ENCODE peak calls at places on chromosomes 5 and 9, in eight cellular contexts. One of them, this sample, is unnamed.

GRCh38 chr9:22454021-22454420 is 7.4 kb downstream of the DMRTA1 start:
- DNase-seq in HCT116: no peak
- DNase-seq in stomach: no peak
- DNase-seq in osteoblast: no peak
- DNase-seq in breast epithelium: no peak
- DNase-seq in AG04450: no peak
- DNase-seq in brain microvascular endothelial cell: no peak
- DNase-seq in HL-60: no peak
- DNase-seq in this sample: no peak

GRCh38 chr9:93452710-93453046 is 703 bp downstream of the FAM120AOS start:
- DNase-seq in HCT116: no peak
- DNase-seq in stomach: peak
- DNase-seq in osteoblast: no peak
- DNase-seq in breast epithelium: no peak
- DNase-seq in AG04450: no peak
- DNase-seq in brain microvascular endothelial cell: no peak
- DNase-seq in HL-60: no peak
- DNase-seq in this sample: no peak

GRCh38 chr9:90871327-90871935 is 69.8 kb downstream of the SYK start:
- DNase-seq in HCT116: no peak
- DNase-seq in stomach: no peak
- DNase-seq in osteoblast: no peak
- DNase-seq in breast epithelium: no peak
- DNase-seq in AG04450: no peak
- DNase-seq in brain microvascular endothelial cell: no peak
- DNase-seq in HL-60: no peak
- DNase-seq in this sample: no peak

GRCh38 chr5:132498152-132498551 is 7.6 kb upstream of the IRF1 start:
- DNase-seq in HCT116: no peak
- DNase-seq in stomach: peak
- DNase-seq in osteoblast: peak
- DNase-seq in breast epithelium: no peak
- DNase-seq in AG04450: no peak
- DNase-seq in brain microvascular endothelial cell: no peak
- DNase-seq in HL-60: no peak
- DNase-seq in this sample: peak

GRCh38 chr5:172530835-172531703 is 76.7 kb upstream of the SH3PXD2B start:
- DNase-seq in HCT116: no peak
- DNase-seq in stomach: no peak
- DNase-seq in osteoblast: no peak
- DNase-seq in breast epithelium: no peak
- DNase-seq in AG04450: no peak
- DNase-seq in brain microvascular endothelial cell: no peak
- DNase-seq in HL-60: no peak
- DNase-seq in this sample: peak

GRCh38 chr5:1755321-1755949 is 44.2 kb downstream of the MRPL36 start:
- DNase-seq in HCT116: no peak
- DNase-seq in stomach: peak
- DNase-seq in osteoblast: peak
- DNase-seq in breast epithelium: peak
- DNase-seq in AG04450: no peak
- DNase-seq in brain microvascular endothelial cell: no peak
- DNase-seq in HL-60: no peak
- DNase-seq in this sample: peak

GRCh38 chr9:35729700-35730485 is 2.1 kb downstream of the TLN1 start:
- DNase-seq in HCT116: peak
- DNase-seq in stomach: peak
- DNase-seq in osteoblast: peak
- DNase-seq in breast epithelium: no peak
- DNase-seq in AG04450: peak
- DNase-seq in brain microvascular endothelial cell: peak
- DNase-seq in HL-60: peak
- DNase-seq in this sample: no peak

GRCh38 chr9:134065720-134066419 is 2.0 kb downstream of the BRD3 start:
- DNase-seq in HCT116: no peak
- DNase-seq in stomach: peak
- DNase-seq in osteoblast: peak
- DNase-seq in breast epithelium: peak
- DNase-seq in AG04450: no peak
- DNase-seq in brain microvascular endothelial cell: peak
- DNase-seq in HL-60: peak
- DNase-seq in this sample: peak

GRCh38 chr5:145225529-145225928 is 609.6 kb downstream of the PRELID2 start:
- DNase-seq in HCT116: no peak
- DNase-seq in stomach: no peak
- DNase-seq in osteoblast: no peak
- DNase-seq in breast epithelium: no peak
- DNase-seq in AG04450: no peak
- DNase-seq in brain microvascular endothelial cell: no peak
- DNase-seq in HL-60: no peak
- DNase-seq in this sample: no peak

GRCh38 chr5:175418252-175418651 is 25.7 kb downstream of the DRD1 start:
- DNase-seq in HCT116: peak
- DNase-seq in stomach: no peak
- DNase-seq in osteoblast: no peak
- DNase-seq in breast epithelium: no peak
- DNase-seq in AG04450: no peak
- DNase-seq in brain microvascular endothelial cell: no peak
- DNase-seq in HL-60: no peak
- DNase-seq in this sample: no peak

GRCh38 chr5:75108515-75108914 is 56.2 kb upstream of the GCNT4 start:
- DNase-seq in HCT116: no peak
- DNase-seq in stomach: no peak
- DNase-seq in osteoblast: no peak
- DNase-seq in breast epithelium: no peak
- DNase-seq in AG04450: no peak
- DNase-seq in brain microvascular endothelial cell: no peak
- DNase-seq in HL-60: no peak
- DNase-seq in this sample: no peak

GRCh38 chr5:27598576-27598975 is 560.2 kb upstream of the CDH9 start:
- DNase-seq in HCT116: no peak
- DNase-seq in stomach: no peak
- DNase-seq in osteoblast: no peak
- DNase-seq in breast epithelium: no peak
- DNase-seq in AG04450: no peak
- DNase-seq in brain microvascular endothelial cell: peak
- DNase-seq in HL-60: no peak
- DNase-seq in this sample: no peak

GRCh38 chr9:37836386-37836785 is 35.8 kb downstream of the DCAF10 start:
- DNase-seq in HCT116: no peak
- DNase-seq in stomach: no peak
- DNase-seq in osteoblast: no peak
- DNase-seq in breast epithelium: no peak
- DNase-seq in AG04450: no peak
- DNase-seq in brain microvascular endothelial cell: no peak
- DNase-seq in HL-60: no peak
- DNase-seq in this sample: no peak

GRCh38 chr9:120692901-120693573 is 21.2 kb downstream of the MEGF9 start:
- DNase-seq in HCT116: no peak
- DNase-seq in stomach: no peak
- DNase-seq in osteoblast: peak
- DNase-seq in breast epithelium: no peak
- DNase-seq in AG04450: no peak
- DNase-seq in brain microvascular endothelial cell: no peak
- DNase-seq in HL-60: peak
- DNase-seq in this sample: no peak

GRCh38 chr5:44536650-44537260 is 147.5 kb upstream of the FGF10 start:
- DNase-seq in HCT116: peak
- DNase-seq in stomach: peak
- DNase-seq in osteoblast: no peak
- DNase-seq in breast epithelium: no peak
- DNase-seq in AG04450: no peak
- DNase-seq in brain microvascular endothelial cell: no peak
- DNase-seq in HL-60: peak
- DNase-seq in this sample: no peak

GRCh38 chr5:130135506-130135905 is 231.2 kb downstream of the CHSY3 start:
- DNase-seq in HCT116: no peak
- DNase-seq in stomach: no peak
- DNase-seq in osteoblast: peak
- DNase-seq in breast epithelium: no peak
- DNase-seq in AG04450: no peak
- DNase-seq in brain microvascular endothelial cell: peak
- DNase-seq in HL-60: no peak
- DNase-seq in this sample: no peak

GRCh38 chr9:94139672-94140417 is 55.6 kb downstream of the PTPDC1 start:
- DNase-seq in HCT116: peak
- DNase-seq in stomach: peak
- DNase-seq in osteoblast: peak
- DNase-seq in breast epithelium: peak
- DNase-seq in AG04450: peak
- DNase-seq in brain microvascular endothelial cell: peak
- DNase-seq in HL-60: no peak
- DNase-seq in this sample: peak

GRCh38 chr5:127312131-127312530 is 21.5 kb downstream of the MEGF10 start:
- DNase-seq in HCT116: no peak
- DNase-seq in stomach: no peak
- DNase-seq in osteoblast: no peak
- DNase-seq in breast epithelium: no peak
- DNase-seq in AG04450: no peak
- DNase-seq in brain microvascular endothelial cell: no peak
- DNase-seq in HL-60: no peak
- DNase-seq in this sample: no peak

GRCh38 chr5:142800776-142801494 is 30.8 kb downstream of the ARHGAP26 start:
- DNase-seq in HCT116: no peak
- DNase-seq in stomach: no peak
- DNase-seq in osteoblast: no peak
- DNase-seq in breast epithelium: no peak
- DNase-seq in AG04450: no peak
- DNase-seq in brain microvascular endothelial cell: no peak
- DNase-seq in HL-60: peak
- DNase-seq in this sample: no peak

GRCh38 chr9:36961568-36962360 is 72.3 kb downstream of the PAX5 start:
- DNase-seq in HCT116: no peak
- DNase-seq in stomach: no peak
- DNase-seq in osteoblast: no peak
- DNase-seq in breast epithelium: no peak
- DNase-seq in AG04450: no peak
- DNase-seq in brain microvascular endothelial cell: peak
- DNase-seq in HL-60: no peak
- DNase-seq in this sample: no peak

GRCh38 chr9:99720455-99721050 is 101.1 kb upstream of the NR4A3 start:
- DNase-seq in HCT116: no peak
- DNase-seq in stomach: no peak
- DNase-seq in osteoblast: no peak
- DNase-seq in breast epithelium: no peak
- DNase-seq in AG04450: no peak
- DNase-seq in brain microvascular endothelial cell: no peak
- DNase-seq in HL-60: peak
- DNase-seq in this sample: no peak

GRCh38 chr5:140969880-140970279 is 3.6 kb downstream of the PCDHAC2 start:
- DNase-seq in HCT116: no peak
- DNase-seq in stomach: no peak
- DNase-seq in osteoblast: no peak
- DNase-seq in breast epithelium: no peak
- DNase-seq in AG04450: no peak
- DNase-seq in brain microvascular endothelial cell: no peak
- DNase-seq in HL-60: no peak
- DNase-seq in this sample: no peak

DNA sequence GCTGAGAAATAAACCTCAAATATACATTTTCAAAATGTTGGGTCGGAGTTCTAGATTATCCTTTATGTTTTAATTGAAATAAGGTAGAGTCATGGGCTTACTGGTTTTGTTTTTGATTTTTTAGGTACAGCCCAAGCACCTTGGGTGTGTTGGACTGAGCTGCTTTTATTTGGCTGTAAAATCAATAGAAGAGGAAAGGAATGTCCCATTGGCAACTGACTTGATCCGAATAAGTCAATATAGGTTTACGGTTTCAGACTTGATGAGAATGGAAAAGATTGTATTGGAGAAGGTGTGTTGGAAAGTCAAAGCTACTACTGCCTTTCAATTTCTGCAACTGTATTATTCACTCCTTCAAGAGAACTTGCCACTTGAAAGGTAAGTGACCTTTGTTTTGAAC is 3.6 kb downstream of the CCNG1 start:
- DNase-seq in HCT116: no peak
- DNase-seq in stomach: no peak
- DNase-seq in osteoblast: no peak
- DNase-seq in breast epithelium: no peak
- DNase-seq in AG04450: no peak
- DNase-seq in brain microvascular endothelial cell: no peak
- DNase-seq in HL-60: no peak
- DNase-seq in this sample: no peak
- H3K4me3 ChIP-seq in HCT116: no peak
- H3K4me3 ChIP-seq in stomach: no peak
- H3K4me3 ChIP-seq in osteoblast: no peak
- H3K4me3 ChIP-seq in breast epithelium: no peak
- H3K4me3 ChIP-seq in AG04450: no peak
- H3K4me3 ChIP-seq in brain microvascular endothelial cell: no peak
- H3K4me3 ChIP-seq in HL-60: no peak
- H3K4me3 ChIP-seq in this sample: no peak

GRCh38 chr9:26243722-26244121 is 565.5 kb upstream of the TUSC1 start:
- DNase-seq in HCT116: no peak
- DNase-seq in stomach: no peak
- DNase-seq in osteoblast: peak
- DNase-seq in breast epithelium: no peak
- DNase-seq in AG04450: peak
- DNase-seq in brain microvascular endothelial cell: peak
- DNase-seq in HL-60: no peak
- DNase-seq in this sample: no peak
- H3K27ac ChIP-seq in HCT116: no peak
- H3K27ac ChIP-seq in stomach: no peak
- H3K27ac ChIP-seq in osteoblast: peak
- H3K27ac ChIP-seq in breast epithelium: no peak
- H3K27ac ChIP-seq in AG04450: no peak
- H3K27ac ChIP-seq in brain microvascular endothelial cell: peak
- H3K27ac ChIP-seq in HL-60: no peak
- H3K27ac ChIP-seq in this sample: no peak

GRCh38 chr9:21402387-21403247 is 6.3 kb upstream of the IFNA8 start:
- DNase-seq in HCT116: no peak
- DNase-seq in stomach: no peak
- DNase-seq in osteoblast: peak
- DNase-seq in breast epithelium: no peak
- DNase-seq in AG04450: no peak
- DNase-seq in brain microvascular endothelial cell: no peak
- DNase-seq in HL-60: no peak
- DNase-seq in this sample: no peak
- TF ChIP-seq CTCF in HCT116: no peak
- TF ChIP-seq CTCF in stomach: no peak
- TF ChIP-seq CTCF in osteoblast: no peak
- TF ChIP-seq CTCF in breast epithelium: no peak
- TF ChIP-seq CTCF in AG04450: no peak
- TF ChIP-seq CTCF in brain microvascular endothelial cell: peak
- TF ChIP-seq CTCF in HL-60: no peak
- TF ChIP-seq CTCF in this sample: no peak

GRCh38 chr9:382383-382782 is 167.7 kb downstream of the DOCK8 start:
- DNase-seq in HCT116: no peak
- DNase-seq in stomach: no peak
- DNase-seq in osteoblast: no peak
- DNase-seq in breast epithelium: no peak
- DNase-seq in AG04450: no peak
- DNase-seq in brain microvascular endothelial cell: no peak
- DNase-seq in HL-60: no peak
- DNase-seq in this sample: no peak
- H3K4me3 ChIP-seq in HCT116: no peak
- H3K4me3 ChIP-seq in stomach: no peak
- H3K4me3 ChIP-seq in osteoblast: no peak
- H3K4me3 ChIP-seq in breast epithelium: no peak
- H3K4me3 ChIP-seq in AG04450: no peak
- H3K4me3 ChIP-seq in brain microvascular endothelial cell: no peak
- H3K4me3 ChIP-seq in HL-60: no peak
- H3K4me3 ChIP-seq in this sample: no peak

This sample was measured in ascending aorta.